ENCODE peak calls at places on chromosomes 6 and 20, in five cellular contexts. Z is brain microvascular endothelial cell; P is GM12865; Y is fibroblast of mammary gland; K is CD4-positive, CD25-positive, alpha-beta regulatory T cell. J is an unnamed sample.

GRCh38 chr6:54264581-54265272 is 43.5 kb upstream of the TINAG start:
- DNase-seq in P (no peak), Y (peak), K (no peak), Z (no peak), J (peak)

GRCh38 chr6:15678514-15678913 is 15.7 kb upstream of the DTNBP1 start:
- DNase-seq in Z (no peak), Y (no peak), P (no peak), K (no peak), J (no peak)

GRCh38 chr20:10718671-10719070 is 44.9 kb upstream of the JAG1 start:
- DNase-seq in P (no peak), Y (no peak), K (no peak), Z (no peak), J (no peak)

GRCh38 chr20:58638467-58639181 is 12.5 kb upstream of the STX16 start:
- DNase-seq in P (no peak), K (no peak), Y (no peak), Z (no peak), J (no peak)

GRCh38 chr6:159693894-159694545 is 979 bp upstream of the SOD2 start:
- DNase-seq in K (peak), Z (no peak), Y (peak), P (peak), J (peak)

GRCh38 chr6:43673444-43674063 is 14.0 kb downstream of the MRPS18A start:
- DNase-seq in Z (no peak), Y (no peak), K (no peak), P (no peak), J (no peak)

GRCh38 chr6:135812085-135812526 is 39.4 kb upstream of the PDE7B start:
- DNase-seq in K (no peak), P (no peak), Y (peak), Z (peak), J (peak)

GRCh38 chr6:131858765-131859490 is 51.1 kb downstream of the ENPP1 start:
- DNase-seq in Y (peak), K (no peak), Z (peak), P (no peak), J (peak)

GRCh38 chr6:146857960-146858308 is 259.2 kb downstream of the ADGB start:
- DNase-seq in K (no peak), P (no peak), Y (no peak), Z (peak), J (no peak)

GRCh38 chr6:11111769-11112437 is 378 bp upstream of the ERVFRD-1 start:
- DNase-seq in Y (no peak), K (no peak), Z (no peak), P (no peak), J (peak)

GRCh38 chr6:161677188-161677587 is 403.3 kb upstream of the AGPAT4 start:
- DNase-seq in Y (no peak), Z (no peak), P (no peak), K (no peak), J (no peak)

GRCh38 chr6:17394192-17394611 is 807 bp downstream of the CAP2 start:
- DNase-seq in Z (peak), Y (peak), P (no peak), K (no peak), J (peak)

GRCh38 chr6:42569102-42570028 is 5.5 kb downstream of the UBR2 start:
- DNase-seq in P (peak), Z (peak), Y (peak), K (no peak), J (peak)

GRCh38 chr6:42120895-42121865 is 21.2 kb downstream of the C6orf132 start:
- DNase-seq in P (no peak), Z (no peak), K (no peak), Y (no peak), J (no peak)

GRCh38 chr6:105428342-105428957 is 25.6 kb upstream of the PREP start:
- DNase-seq in P (no peak), K (no peak), Y (peak), Z (peak), J (peak)

GRCh38 chr20:31543966-31544598 is 29.8 kb downstream of the HM13 start:
- DNase-seq in P (no peak), Y (peak), K (no peak), Z (peak), J (peak)

GRCh38 chr20:38863024-38863851 is 57.7 kb downstream of the PPP1R16B start:
- DNase-seq in P (peak), Z (no peak), Y (no peak), K (peak), J (no peak)

GRCh38 chr6:100300221-100300736 is 164.4 kb downstream of the SIM1 start:
- DNase-seq in K (no peak), Z (peak), Y (peak), P (no peak), J (peak)

GRCh38 chr6:163723759-163724158 is 309.2 kb downstream of the QKI start:
- DNase-seq in Y (no peak), K (no peak), P (no peak), Z (no peak), J (no peak)

GRCh38 chr20:32010666-32011065 is 428 bp downstream of the CCM2L start:
- DNase-seq in Z (no peak), P (no peak), K (no peak), Y (no peak), J (no peak)

GRCh38 chr20:17369506-17369905 is 142.7 kb downstream of the PCSK2 start:
- DNase-seq in Y (no peak), K (no peak), Z (no peak), P (no peak), J (no peak)

GRCh38 chr6:158285321-158285960 is 26.8 kb upstream of the TULP4 start:
- DNase-seq in Z (no peak), Y (peak), P (no peak), K (no peak), J (no peak)

GRCh38 chr20:1322511-1323245 is 6.3 kb downstream of the SDCBP2 start:
- DNase-seq in P (no peak), Z (peak), K (no peak), Y (peak), J (peak)

GRCh38 chr6:127608554-127609270 is 31.7 kb downstream of the C6orf58 start:
- DNase-seq in K (no peak), P (no peak), Y (no peak), Z (no peak), J (no peak)

GRCh38 chr6:100176951-100177710 is 183.1 kb upstream of the MCHR2 start:
- DNase-seq in P (no peak), Y (peak), Z (no peak), K (no peak), J (no peak)

GRCh38 chr20:36277546-36277945 is 28.6 kb upstream of the DLGAP4 start:
- DNase-seq in P (no peak), Y (no peak), K (no peak), Z (no peak), J (no peak)

GRCh38 chr6:15260099-15260821 is 14.4 kb downstream of the JARID2 start:
- DNase-seq in Z (no peak), P (no peak), K (no peak), Y (peak), J (peak)

GRCh38 chr20:13877789-13878188 is 93.0 kb downstream of the NDUFAF5 start:
- DNase-seq in Y (no peak), P (no peak), Z (no peak), K (no peak), J (no peak)

GRCh38 chr6:80280258-80281010 is 174.0 kb downstream of the BCKDHB start:
- DNase-seq in K (no peak), P (peak), Y (peak), Z (peak), J (peak)

GRCh38 chr6:156660389-156660788 is 116.8 kb upstream of the ARID1B start:
- DNase-seq in Z (no peak), Y (no peak), K (no peak), P (no peak), J (no peak)

GRCh38 chr20:25540273-25540672 is 45.1 kb downstream of the NINL start:
- DNase-seq in K (no peak), Y (peak), P (peak), Z (no peak), J (peak)
- H3K4me3 ChIP-seq in K (no peak), Y (peak), P (peak), Z (no peak), J (peak)

DNA sequence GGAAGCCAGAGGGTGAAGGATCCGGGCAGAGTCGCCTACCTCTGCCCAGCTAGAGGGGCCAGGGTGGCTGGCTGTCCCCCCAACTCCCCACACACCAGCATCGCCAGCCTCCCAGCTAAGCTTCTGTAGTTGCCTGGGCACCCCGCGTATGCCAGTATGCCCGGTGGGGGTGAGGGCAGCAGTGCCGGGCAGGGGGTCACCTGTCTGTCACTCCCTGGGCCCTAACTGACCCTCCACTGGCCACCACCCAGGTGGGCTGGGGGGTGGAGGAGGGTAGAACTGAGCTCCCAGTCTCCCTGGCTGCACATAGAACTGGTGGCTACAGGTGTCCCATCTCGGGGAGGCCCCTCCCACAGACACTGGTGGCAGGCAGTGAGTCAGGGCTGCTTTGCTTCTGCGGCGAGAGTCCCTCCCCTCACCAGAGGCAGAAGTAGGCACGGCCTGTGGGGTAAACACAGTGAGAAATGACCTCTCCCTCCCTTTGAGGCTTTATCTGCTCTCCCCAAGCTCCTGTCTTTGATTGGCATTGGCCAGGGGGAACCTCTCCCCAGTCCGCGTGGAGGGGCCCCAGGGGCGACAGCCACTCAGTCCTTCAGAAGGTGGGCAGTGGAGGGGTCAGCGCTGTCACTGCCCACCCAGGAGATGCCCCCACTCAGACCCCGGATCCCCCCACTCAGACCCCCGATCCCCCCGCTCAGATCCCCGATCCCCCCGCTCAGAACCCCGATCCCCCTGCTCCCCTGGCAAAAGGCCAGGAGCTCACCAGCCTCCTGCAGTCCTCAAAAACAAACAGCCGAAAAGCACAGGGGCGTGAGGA is 2.5 kb downstream of the NTSR1 start:
- DNase-seq in P (no peak), Y (no peak), K (no peak), Z (no peak), J (no peak)
- H3K4me3 ChIP-seq in P (no peak), Y (no peak), K (no peak), Z (no peak), J (no peak)

GRCh38 chr20:47336013-47336754 is 20.3 kb downstream of the ZMYND8 start:
- DNase-seq in K (no peak), P (no peak), Z (no peak), Y (peak), J (peak)
- H3K4me3 ChIP-seq in K (no peak), P (no peak), Z (no peak), Y (peak), J (no peak)

DNA sequence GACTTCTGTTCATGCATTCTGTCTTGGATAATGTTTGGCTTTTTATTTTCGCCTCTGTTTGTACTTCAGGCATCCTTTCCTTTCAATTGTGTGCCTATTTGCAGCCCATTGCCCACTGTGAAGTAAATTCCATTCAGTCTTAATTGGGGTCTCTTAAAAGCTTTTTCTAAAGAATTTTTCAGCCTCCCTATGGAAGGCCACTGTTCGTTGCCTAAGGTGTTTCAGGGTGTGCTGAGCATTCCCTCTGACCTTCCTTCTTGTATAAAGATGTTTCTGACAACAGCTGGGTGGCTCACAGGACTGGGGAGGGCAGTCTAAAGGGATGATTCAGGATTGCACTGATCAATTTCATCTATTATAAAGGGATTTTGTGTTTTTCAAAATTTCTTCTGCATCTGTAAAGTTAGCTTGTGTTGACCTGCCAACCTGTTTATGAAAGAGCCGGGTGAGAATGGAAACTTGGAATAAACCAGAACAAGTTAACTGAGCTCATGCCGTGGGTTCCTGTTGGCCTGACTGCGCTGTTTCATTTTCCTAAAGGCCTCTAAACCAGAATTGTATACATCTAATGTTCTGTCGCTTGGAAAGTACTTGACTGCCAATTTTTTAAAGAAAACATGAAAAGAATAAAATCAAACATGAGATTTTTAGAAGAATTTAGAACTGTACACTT is 14.3 kb downstream of the PHACTR2 start:
- DNase-seq in K (no peak), P (no peak), Z (no peak), Y (no peak), J (no peak)
- H3K4me3 ChIP-seq in K (no peak), P (no peak), Z (no peak), Y (no peak), J (no peak)

DNA sequence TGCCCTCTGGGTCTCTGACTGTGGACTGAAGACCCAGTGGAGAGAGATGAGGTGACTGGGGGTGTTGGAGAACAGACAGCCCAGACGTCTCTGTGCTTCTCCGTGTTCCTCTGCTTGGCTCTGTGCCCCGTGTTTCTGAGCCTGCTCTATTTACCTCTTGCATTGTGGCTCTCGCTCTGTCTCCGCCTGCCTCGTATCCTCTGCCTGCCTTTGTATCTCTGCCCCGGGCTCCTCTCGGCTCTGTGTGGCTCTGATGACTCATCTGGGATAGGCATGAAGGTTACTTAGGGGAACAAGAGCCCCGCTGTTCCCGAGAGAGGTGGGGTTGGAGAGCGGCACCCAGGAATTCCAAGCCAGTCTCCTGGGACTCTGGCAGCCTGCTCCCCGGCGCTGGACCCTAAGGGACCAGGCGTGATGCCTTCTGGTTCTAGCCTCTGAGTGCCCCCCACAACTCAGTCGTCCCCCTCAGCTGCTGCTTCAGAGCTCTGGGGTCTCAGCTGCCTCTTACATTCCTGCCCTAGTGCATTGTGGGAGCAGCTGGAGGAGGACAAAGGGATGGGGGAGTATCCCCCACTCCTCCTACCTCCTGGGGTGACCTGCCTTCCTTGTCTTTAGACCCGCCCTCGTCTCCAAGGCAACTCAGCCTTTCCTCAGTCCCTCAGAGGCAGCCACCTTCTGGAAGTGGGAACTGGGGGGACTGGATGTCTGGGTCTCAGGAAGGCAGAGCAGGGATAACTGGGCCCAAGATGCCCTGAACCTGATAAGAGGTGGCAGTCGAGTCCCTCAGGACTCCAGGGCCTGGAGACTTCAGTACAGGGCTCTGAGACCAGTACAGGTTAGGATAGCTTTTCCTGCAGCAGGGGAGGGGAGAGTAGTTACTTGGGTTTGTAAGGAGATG is 1.9 kb downstream of the DDR1 start:
- DNase-seq in Z (peak), P (no peak), Y (peak), K (no peak), J (peak)
- H3K4me3 ChIP-seq in Z (peak), P (no peak), Y (peak), K (no peak), J (peak)

J was measured in fibroblast of pulmonary artery.